ENCODE peak calls at places on chromosomes 7 and 10, in four cellular contexts. L is GM12878, K is H1, X is K562. F is an unnamed sample.

GRCh38 chr7:56105508-56105907 is 768 bp downstream of the CHCHD2 start:
- DNase-seq in L (no peak), K (no peak), X (no peak), F (peak; percentile 73)

GRCh38 chr10:115996031-115996430 is 277.0 kb downstream of the GFRA1 start:
- DNase-seq in L (no peak), K (no peak), X (no peak), F (no peak)

GRCh38 chr10:31101123-31101522 is 69.5 kb upstream of the ZNF438 start:
- DNase-seq in L (peak; percentile 59), K (no peak), X (no peak), F (no peak)

GRCh38 chr7:13321321-13321720 is 633.9 kb downstream of the ARL4A start:
- DNase-seq in L (no peak), K (no peak), X (no peak), F (no peak)

GRCh38 chr10:132664883-132665282 is 121.1 kb downstream of the NKX6-2 start:
- DNase-seq in L (no peak), K (no peak), X (no peak), F (no peak)

GRCh38 chr7:94040254-94040653 is 36.1 kb upstream of the BET1 start:
- DNase-seq in L (no peak), K (no peak), X (peak; percentile 9), F (no peak)

GRCh38 chr7:93053209-93053945 is 64.4 kb downstream of the SAMD9 start:
- DNase-seq in L (no peak), K (no peak), X (peak; percentile 60), F (no peak)

GRCh38 chr10:91077549-91078017 is 142.9 kb upstream of the PCGF5 start:
- DNase-seq in L (no peak), K (no peak), X (no peak), F (no peak)

GRCh38 chr10:3067045-3067858 is at the start of gene PFKP:
- DNase-seq in L (no peak), K (peak; percentile 74), X (peak; percentile 79), F (no peak)

GRCh38 chr10:127216786-127217185 is 20.4 kb upstream of the INSYN2A start:
- DNase-seq in L (no peak), K (no peak), X (no peak), F (no peak)

GRCh38 chr7:17679427-17679826 is 260.9 kb downstream of the SNX13 start:
- DNase-seq in L (no peak), K (no peak), X (no peak), F (no peak)

GRCh38 chr10:120019568-120019967 is 127.0 kb downstream of the SEC23IP start:
- DNase-seq in L (no peak), K (no peak), X (no peak), F (no peak)

GRCh38 chr7:39741942-39742623 is 118.7 kb downstream of the RALA start:
- DNase-seq in L (no peak), K (peak; percentile 98), X (peak; percentile 60), F (no peak)

GRCh38 chr7:4642468-4643203 is 39.5 kb upstream of the FOXK1 start:
- DNase-seq in L (no peak), K (no peak), X (no peak), F (no peak)

GRCh38 chr10:79335094-79335469 is 12.2 kb upstream of the PPIF start:
- DNase-seq in L (no peak), K (no peak), X (no peak), F (no peak)

GRCh38 chr10:121539757-121540156 is 58.5 kb downstream of the FGFR2 start:
- DNase-seq in L (no peak), K (no peak), X (no peak), F (no peak)

GRCh38 chr10:71457908-71458307 is 61.2 kb downstream of the CDH23 start:
- DNase-seq in L (no peak), K (no peak), X (no peak), F (no peak)

GRCh38 chr10:63068246-63068645 is 64.9 kb upstream of the NRBF2 start:
- DNase-seq in L (no peak), K (no peak), X (no peak), F (no peak)

GRCh38 chr7:100567751-100568175 is 5.9 kb downstream of the SAP25 start:
- DNase-seq in L (no peak), K (no peak), X (no peak), F (peak; percentile 77)

GRCh38 chr7:29471444-29472138 is 92.0 kb upstream of the PRR15 start:
- DNase-seq in L (no peak), K (no peak), X (no peak), F (peak; percentile 69)

GRCh38 chr10:93464826-93465388 is 17.2 kb downstream of the MYOF start:
- DNase-seq in L (no peak), K (no peak), X (no peak), F (no peak)

GRCh38 chr7:148911626-148912025 is 27.5 kb upstream of the EZH2 start:
- DNase-seq in L (no peak), K (no peak), X (no peak), F (no peak)

GRCh38 chr7:42770106-42770505 is 141.8 kb downstream of the C7orf25 start:
- DNase-seq in L (no peak), K (no peak), X (no peak), F (no peak)

GRCh38 chr10:52965489-52965888 is 192.9 kb upstream of the MBL2 start:
- DNase-seq in L (no peak), K (no peak), X (no peak), F (peak; percentile 10)

GRCh38 chr7:55172161-55172560 is 153.3 kb downstream of the EGFR start:
- DNase-seq in L (no peak), K (no peak), X (no peak), F (no peak)

GRCh38 chr7:103447073-103447960 is 1.3 kb upstream of the SLC26A5 start:
- DNase-seq in L (no peak), K (peak; percentile 74), X (peak; percentile 82), F (peak; percentile 44)

GRCh38 chr10:11757452-11757819 is 15.3 kb downstream of the ECHDC3 start:
- DNase-seq in L (no peak), K (no peak), X (peak; percentile 66), F (peak; percentile 93)

GRCh38 chr10:95428702-95429101 is 132.5 kb downstream of the SORBS1 start:
- DNase-seq in L (no peak), K (no peak), X (no peak), F (no peak)

GRCh38 chr7:50821457-50821977 is 38.8 kb upstream of the GRB10 start:
- DNase-seq in L (no peak), K (no peak), X (no peak), F (peak; percentile 56)

GRCh38 chr10:2048337-2048973 is 311.1 kb upstream of the ADARB2 start:
- DNase-seq in L (no peak), K (no peak), X (no peak), F (no peak)

GRCh38 chr10:70272925-70273316 is 10.9 kb downstream of the NPFFR1 start:
- DNase-seq in L (peak; percentile 74), K (no peak), X (no peak), F (no peak)

GRCh38 chr7:153100691-153101237 is 341.2 kb downstream of the ACTR3B start:
- DNase-seq in L (no peak), K (no peak), X (no peak), F (no peak)

GRCh38 chr7:99221866-99222265 is 14.0 kb upstream of the KPNA7 start:
- DNase-seq in L (no peak), K (no peak), X (no peak), F (no peak)

GRCh38 chr10:28317735-28318134 is 14.9 kb upstream of the MPP7 start:
- DNase-seq in L (no peak), K (no peak), X (no peak), F (no peak)

GRCh38 chr10:61325183-61325582 is 128.0 kb downstream of the TMEM26 start:
- DNase-seq in L (no peak), K (no peak), X (no peak), F (no peak)

GRCh38 chr10:69491611-69492010 is 40.3 kb downstream of the TSPAN15 start:
- DNase-seq in L (no peak), K (no peak), X (no peak), F (no peak)

GRCh38 chr10:20993387-20994170 is 96.5 kb upstream of the NEBL start:
- DNase-seq in L (no peak), K (no peak), X (no peak), F (no peak)

GRCh38 chr10:122269097-122269687 is 1.9 kb upstream of the BTBD16 start:
- DNase-seq in L (no peak), K (no peak), X (no peak), F (no peak)

GRCh38 chr10:106175760-106176377 is 988.6 kb downstream of the SORCS1 start:
- DNase-seq in L (no peak), K (no peak), X (no peak), F (no peak)
- TF ChIP-seq HDAC6 in L (no peak), K (no peak), X (no peak), F (no peak)

GRCh38 chr10:178723-179122 is 43.5 kb downstream of the ZMYND11 start:
- DNase-seq in L (no peak), K (no peak), X (no peak), F (no peak)

GRCh38 chr10:176677-177076 is 41.4 kb downstream of the ZMYND11 start:
- DNase-seq in L (no peak), K (no peak), X (no peak), F (no peak)

GRCh38 chr10:178208-178607 is 43.0 kb downstream of the ZMYND11 start:
- DNase-seq in L (no peak), K (no peak), X (peak; percentile 12), F (peak; percentile 14)

DNA sequence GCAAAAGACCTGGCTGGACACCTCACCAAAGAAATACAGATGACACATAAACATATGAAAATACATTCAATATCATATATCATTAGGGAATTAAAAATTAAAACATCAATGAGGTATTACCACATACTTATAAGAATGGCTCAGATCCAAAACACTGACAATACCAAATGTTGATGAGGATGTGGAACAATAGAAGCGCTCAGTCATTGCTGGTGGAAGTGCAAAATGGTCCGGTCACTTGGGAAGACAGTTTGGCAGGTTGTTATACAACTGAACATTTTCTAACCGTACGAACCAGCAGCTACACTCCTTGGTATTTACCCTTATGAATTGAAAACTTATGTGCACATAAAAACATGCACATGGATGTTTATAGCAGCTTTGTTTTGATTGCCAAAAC is 38.5 kb downstream of the ZMYND11 start:
- DNase-seq in L (no peak), K (no peak), X (no peak), F (no peak)
- TF ChIP-seq HDAC6 in L (no peak), K (no peak), X (no peak), F (no peak)

GRCh38 chr7:157372300-157373232 is 35.8 kb downstream of the DNAJB6 start:
- DNase-seq in L (no peak), K (no peak), X (no peak), F (no peak)

GRCh38 chr7:157366722-157367121 is 29.9 kb downstream of the DNAJB6 start:
- DNase-seq in L (no peak), K (no peak), X (no peak), F (no peak)

GRCh38 chr7:157370761-157371160 is 34.0 kb downstream of the DNAJB6 start:
- DNase-seq in L (no peak), K (no peak), X (peak; percentile 46), F (no peak)

GRCh38 chr7:157371296-157371695 is 34.5 kb downstream of the DNAJB6 start:
- DNase-seq in L (no peak), K (no peak), X (no peak), F (no peak)

DNA sequence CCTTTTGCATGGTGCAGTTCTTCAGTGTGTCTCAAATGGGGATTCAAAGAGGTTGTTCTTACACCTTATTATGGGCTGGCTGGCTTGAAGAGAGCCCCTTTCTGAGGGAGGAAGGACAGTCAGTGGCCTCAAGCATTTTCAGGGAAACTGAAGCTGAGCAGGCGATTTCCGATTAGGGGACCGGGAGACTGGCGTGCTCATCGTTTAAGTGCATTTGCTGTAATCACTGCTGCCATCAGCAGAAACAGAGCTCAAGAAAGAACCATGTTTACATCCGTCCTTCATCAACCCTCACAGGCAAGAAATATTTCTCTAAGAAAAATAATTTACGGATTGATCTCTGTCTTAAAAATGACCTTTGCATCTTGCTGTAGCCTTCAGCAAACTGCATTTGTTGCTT is 32.2 kb downstream of the DNAJB6 start:
- DNase-seq in L (no peak), K (no peak), X (no peak), F (no peak)
- TF ChIP-seq HDAC6 in L (no peak), K (no peak), X (no peak), F (no peak)

GRCh38 chr10:86234553-86235270 is 131.9 kb downstream of the GRID1 start:
- DNase-seq in L (no peak), K (no peak), X (no peak), F (no peak)
- TF ChIP-seq HDAC6 in L (no peak), K (no peak), X (no peak), F (no peak)